ENCODE peak calls at places on chromosomes 7 and 10, in ten cellular contexts. W is cardiac muscle cell; K is BJ; U is CD8-positive, alpha-beta T cell; B is ascending aorta; V is mammary epithelial cell; D is sigmoid colon; N is pancreas; F is body of pancreas; Z is endothelial cell of umbilical vein. L is an unnamed sample. For H3K36me3, the result is how much of the 10 kb centered on the place peaks cover.

GRCh38 chr10:62853710-62854109 is 37.5 kb upstream of the EGR2 start:
- DNase-seq in K (no peak), U (no peak), F (no peak), V (no peak), W (no peak), N (no peak), D (no peak), B (no peak), Z (no peak), L (no peak)

GRCh38 chr10:79034271-79034876 is 34.4 kb upstream of the ZMIZ1 start:
- DNase-seq in U (no peak), K (no peak), B (no peak), Z (no peak), W (no peak), N (no peak), D (no peak), F (no peak), V (no peak), L (no peak)

GRCh38 chr7:33744293-33744692 is 161.0 kb upstream of the BMPER start:
- DNase-seq in W (peak), K (no peak), U (no peak), Z (peak), B (no peak), F (no peak), V (peak), N (no peak), D (no peak), L (no peak)

GRCh38 chr10:26534384-26534783 is 96.2 kb downstream of the APBB1IP start:
- DNase-seq in Z (no peak), U (no peak), B (no peak), F (no peak), D (no peak), V (no peak), N (no peak), K (no peak), W (no peak), L (no peak)

GRCh38 chr7:134058980-134059379 is 68.2 kb upstream of the LRGUK start:
- DNase-seq in U (no peak), B (no peak), N (no peak), V (no peak), F (no peak), D (no peak), K (no peak), W (peak), Z (no peak), L (no peak)

GRCh38 chr7:84744388-84744787 is 442.5 kb downstream of the SEMA3D start:
- DNase-seq in F (no peak), B (no peak), Z (no peak), K (no peak), D (no peak), N (no peak), W (no peak), U (no peak), V (no peak), L (no peak)

GRCh38 chr7:148211641-148212040 is 378.9 kb upstream of the C7orf33 start:
- DNase-seq in W (peak), V (no peak), N (no peak), K (no peak), F (no peak), B (no peak), D (no peak), Z (no peak), U (no peak), L (no peak)

GRCh38 chr7:135385209-135385608 is 124.7 kb downstream of the CNOT4 start:
- DNase-seq in W (peak), F (peak), U (no peak), N (peak), K (no peak), B (no peak), V (peak), Z (no peak), D (no peak), L (no peak)

GRCh38 chr7:24829787-24830186 is 72.5 kb upstream of the GSDME start:
- DNase-seq in K (no peak), D (no peak), U (no peak), B (no peak), W (peak), F (no peak), Z (no peak), V (peak), N (no peak), L (no peak)

GRCh38 chr10:125549656-125550055 is 133.3 kb downstream of the TEX36 start:
- DNase-seq in W (no peak), N (no peak), K (no peak), V (no peak), Z (no peak), B (no peak), U (no peak), F (no peak), D (no peak), L (no peak)

GRCh38 chr7:101598422-101598957 is 30.6 kb downstream of the MYL10 start:
- DNase-seq in B (no peak), K (no peak), W (no peak), Z (no peak), N (peak), F (peak), V (peak), U (no peak), D (no peak), L (no peak)

GRCh38 chr7:38310601-38311057 is 37.2 kb upstream of the TARP start:
- DNase-seq in N (peak), W (peak), B (no peak), F (peak), U (no peak), V (no peak), K (no peak), D (no peak), Z (peak), L (no peak)

GRCh38 chr7:47970750-47971149 is 8.7 kb downstream of the HUS1 start:
- DNase-seq in F (no peak), N (no peak), V (no peak), B (no peak), D (no peak), Z (peak), W (no peak), U (no peak), K (no peak), L (no peak)
- H3K4me3 ChIP-seq in F (no peak), N (no peak), V (no peak), B (no peak), D (no peak), Z (no peak), W (no peak), U (no peak), K (no peak), L (no peak)

GRCh38 chr10:133126431-133127290 is 33.4 kb upstream of the KNDC1 start:
- DNase-seq in U (no peak), F (no peak), K (no peak), W (no peak), N (no peak), V (no peak), Z (no peak), B (no peak), D (peak), L (no peak)

GRCh38 chr10:133125901-133126300 is 34.1 kb upstream of the KNDC1 start:
- DNase-seq in V (no peak), D (no peak), U (no peak), F (no peak), Z (no peak), N (no peak), K (no peak), B (no peak), W (no peak), L (no peak)

GRCh38 chr10:133123746-133124356 is 36.1 kb downstream of the ADGRA1 start:
- DNase-seq in U (no peak), Z (no peak), N (no peak), D (no peak), B (no peak), F (no peak), V (no peak), W (no peak), K (no peak), L (no peak)

GRCh38 chr10:133123050-133123745 is 35.5 kb downstream of the ADGRA1 start:
- DNase-seq in V (no peak), F (no peak), Z (no peak), N (no peak), D (no peak), U (no peak), K (no peak), B (no peak), W (no peak), L (no peak)

GRCh38 chr10:133124357-133125211 is 35.4 kb upstream of the KNDC1 start:
- DNase-seq in K (no peak), D (no peak), F (peak), B (no peak), Z (peak), V (no peak), U (no peak), W (peak), N (peak), L (no peak)
- TF ChIP-seq CTCF in K (peak), D (no peak), F (peak), B (no peak), Z (peak), V (no peak), U (no peak), W (peak), N (peak), L (peak)

GRCh38 chr7:139058963-139059362 is 23.1 kb upstream of the ZC3HAV1L start:
- DNase-seq in V (no peak), W (peak), D (no peak), K (no peak), N (no peak), F (no peak), Z (peak), B (no peak), U (no peak), L (no peak)
- H3K36me3 ChIP-seq in V (under half), W (under half), D (under half), K (under half), N (under half), F (under half), Z (under half), B (under half), U (half or more), L (under half)

DNA sequence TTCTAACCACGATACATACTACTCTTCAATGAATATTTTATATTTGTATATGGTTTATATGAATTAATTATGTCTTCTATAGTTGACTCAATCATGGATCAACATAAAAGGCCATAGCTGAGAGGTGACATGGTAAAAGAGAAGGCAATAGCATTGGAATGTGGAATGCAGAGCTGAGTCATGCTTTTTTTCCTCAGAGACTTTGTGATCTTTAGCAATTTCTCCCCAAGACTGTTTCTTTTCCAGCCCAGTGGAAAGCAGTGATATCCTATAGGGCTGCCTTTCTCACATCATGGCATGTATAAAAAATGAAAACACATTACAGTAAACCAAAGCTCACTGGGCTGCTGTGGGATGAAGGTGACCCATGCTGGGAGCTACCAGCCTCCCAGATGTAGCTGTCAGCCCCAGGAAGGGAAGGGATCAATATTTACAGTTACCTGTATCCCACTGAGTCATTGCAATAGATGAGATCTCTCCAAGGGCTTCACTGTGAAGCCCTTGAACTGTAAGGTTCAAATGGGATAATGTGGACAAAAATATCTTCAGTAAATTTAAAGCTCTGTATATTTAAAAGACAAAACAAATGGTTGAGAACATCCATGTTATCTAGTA is 30.2 kb downstream of the SLC39A12 start:
- DNase-seq in U (no peak), D (no peak), Z (no peak), F (no peak), N (no peak), V (peak), B (no peak), K (peak), W (peak), L (no peak)
- H3K4me3 ChIP-seq in U (no peak), D (no peak), Z (no peak), F (no peak), N (no peak), V (no peak), B (no peak), K (no peak), W (no peak), L (no peak)

DNA sequence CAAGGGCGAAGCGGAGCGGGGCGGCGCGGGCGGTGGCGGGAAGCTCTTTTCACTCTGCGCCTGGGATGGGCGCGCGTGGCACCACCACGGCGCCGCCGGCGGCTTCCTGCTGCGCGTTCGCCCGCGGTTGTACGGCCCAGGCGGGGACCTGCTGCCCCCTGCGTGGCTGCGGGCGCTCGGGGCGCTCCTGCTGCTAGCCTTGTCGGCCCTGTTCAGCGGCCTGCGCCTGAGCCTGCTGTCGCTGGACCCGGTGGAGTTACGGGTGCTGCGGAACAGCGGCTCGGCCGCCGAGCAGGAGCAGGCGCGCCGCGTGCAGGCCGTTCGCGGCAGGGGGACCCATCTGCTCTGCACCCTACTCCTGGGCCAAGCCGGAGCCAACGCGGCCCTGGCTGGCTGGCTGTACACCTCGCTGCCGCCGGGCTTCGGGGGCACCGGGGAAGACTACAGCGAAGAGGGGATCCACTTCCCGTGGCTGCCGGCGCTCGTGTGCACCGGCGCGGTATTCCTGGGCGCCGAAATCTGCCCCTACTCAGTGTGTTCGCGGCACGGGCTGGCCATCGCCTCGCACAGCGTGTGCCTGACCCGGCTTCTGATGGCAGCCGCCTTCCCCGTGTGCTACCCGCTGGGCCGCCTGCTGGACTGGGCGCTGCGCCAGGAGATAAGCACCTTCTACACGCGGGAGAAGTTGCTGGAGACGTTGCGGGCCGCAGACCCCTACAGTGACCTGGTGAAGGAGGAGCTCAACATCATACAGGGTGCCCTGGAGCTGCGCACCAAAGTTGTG is 927 bp downstream of the CNNM1 start:
- DNase-seq in F (peak), V (peak), U (no peak), Z (no peak), W (peak), D (peak), B (no peak), K (no peak), N (peak), L (no peak)
- TF ChIP-seq CTCF in F (no peak), V (no peak), U (no peak), Z (no peak), W (no peak), D (no peak), B (no peak), K (no peak), N (no peak), L (no peak)

DNA sequence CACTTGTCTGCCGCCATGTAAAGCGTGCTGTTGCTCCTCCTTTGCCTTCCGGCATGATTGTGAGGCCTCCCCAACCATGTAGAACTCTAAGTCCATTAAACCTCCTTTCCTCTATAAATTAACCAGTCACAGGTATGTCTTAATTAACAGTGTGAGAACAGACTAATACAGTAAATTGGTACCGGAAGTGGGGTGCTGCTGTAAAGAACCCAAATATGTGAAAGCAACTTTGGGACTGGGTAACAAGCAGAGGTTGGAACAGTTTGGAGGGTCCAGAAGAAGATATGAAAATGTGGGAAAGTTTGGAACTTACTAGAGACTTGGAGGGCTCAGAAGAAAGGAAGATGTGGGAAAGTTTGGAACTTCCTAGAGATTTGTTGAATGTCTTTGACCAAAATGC is 106.8 kb upstream of the DIP2C start:
- DNase-seq in U (no peak), Z (no peak), F (no peak), W (no peak), V (no peak), N (no peak), B (no peak), D (no peak), K (no peak), L (no peak)
- H3K36me3 ChIP-seq in U (under half), Z (under half), F (under half), W (under half), V (under half), N (under half), B (under half), D (under half), K (under half), L (under half)

DNA sequence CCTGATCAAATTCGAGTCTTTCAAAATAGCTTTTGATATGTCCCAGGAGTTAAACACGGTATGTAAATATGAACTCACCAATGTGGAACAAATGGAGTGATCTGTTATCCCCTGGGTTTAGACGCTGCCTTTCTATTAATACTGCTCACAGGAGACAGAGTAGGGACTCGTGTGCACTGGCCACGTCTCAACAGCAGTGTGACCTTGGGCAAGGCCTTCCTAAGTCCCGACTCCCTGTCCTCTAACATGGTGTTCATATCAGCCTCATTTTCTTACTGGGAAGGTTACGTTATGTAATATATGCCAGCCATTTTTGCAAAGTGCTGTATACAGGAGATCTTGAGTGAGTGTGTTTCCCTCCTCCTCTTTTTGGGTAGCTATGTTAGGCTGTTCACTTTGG is 1.8 kb downstream of the WDR37 start:
- DNase-seq in B (no peak), Z (no peak), U (no peak), N (no peak), W (no peak), F (no peak), K (no peak), V (no peak), D (no peak), L (no peak)
- H3K4me3 ChIP-seq in B (no peak), Z (no peak), U (peak), N (no peak), W (no peak), F (no peak), K (no peak), V (peak), D (no peak), L (no peak)

DNA sequence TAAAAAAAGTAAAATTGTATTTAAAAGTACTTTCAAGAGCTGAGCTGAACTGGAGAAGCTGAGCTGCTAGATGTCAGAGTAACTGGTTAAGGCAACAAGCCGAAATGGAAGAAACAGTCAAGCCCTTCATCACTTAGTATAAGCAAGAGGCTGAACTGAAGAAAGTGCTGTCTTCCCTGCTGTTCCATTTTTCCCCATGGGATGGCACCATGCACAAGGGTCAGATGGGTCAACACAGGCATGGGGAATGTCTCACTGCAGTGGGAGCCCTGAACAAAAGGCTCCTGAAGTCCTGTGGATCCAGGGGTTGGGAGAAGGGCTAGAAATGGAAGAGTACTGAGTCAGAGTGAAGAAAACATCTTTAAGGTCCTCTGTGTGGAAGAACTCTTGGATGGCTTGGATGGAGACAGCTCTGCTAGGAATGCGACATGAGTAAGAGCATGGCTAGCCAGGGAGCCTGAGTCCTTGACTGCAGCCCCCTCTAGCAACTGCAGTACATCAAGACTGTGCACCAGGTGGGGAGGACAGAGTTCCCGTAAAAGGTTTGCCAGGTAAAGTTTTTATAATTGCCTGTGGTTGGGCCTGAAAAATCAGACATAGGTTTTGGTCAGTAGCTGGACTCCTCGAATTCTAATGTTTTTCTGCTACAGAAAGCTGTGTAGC is 348.3 kb downstream of the GPR158 start:
- DNase-seq in V (peak), B (no peak), D (no peak), W (peak), F (no peak), N (no peak), K (no peak), U (no peak), Z (peak), L (no peak)
- TF ChIP-seq CTCF in V (no peak), B (no peak), D (no peak), W (peak), F (no peak), N (no peak), K (no peak), U (no peak), Z (peak), L (no peak)

DNA sequence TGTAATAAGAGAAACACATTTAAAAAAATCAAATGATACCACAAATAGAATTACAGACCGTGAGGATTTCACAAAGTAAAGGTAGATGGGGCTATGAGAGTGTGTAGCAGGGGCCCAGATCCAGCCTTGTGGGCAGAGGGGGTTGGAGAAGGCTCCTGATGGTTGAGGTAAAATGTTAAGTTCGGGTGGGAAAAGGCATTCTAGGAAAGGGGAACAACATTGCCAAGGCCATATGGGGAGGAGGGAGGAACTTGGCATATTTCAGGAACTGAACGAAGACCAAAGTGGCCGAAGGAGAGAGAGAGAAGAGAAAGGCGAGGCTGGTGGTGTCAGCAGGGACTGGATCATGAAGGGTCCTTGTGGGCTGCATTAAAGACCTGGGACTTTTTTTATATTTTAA is 98.9 kb downstream of the CARD11 start:
- DNase-seq in D (no peak), N (no peak), V (no peak), K (no peak), W (no peak), B (no peak), Z (no peak), U (no peak), F (no peak), L (no peak)
- H3K36me3 ChIP-seq in D (under half), N (under half), V (under half), K (under half), W (under half), B (under half), Z (under half), U (half or more), F (under half), L (under half)